ENCODE peak calls at places on chromosomes 6 and 20, in seven cellular contexts. H is A549, C is uterus, R is body of pancreas, S is K562, U is IMR-90, J is HCT116. A is an unnamed sample.

GRCh38 chr6:100262086-100262485 is 202.6 kb downstream of the SIM1 start:
- DNase-seq in J (no peak), U (no peak), S (no peak), C (no peak), H (no peak), R (no peak), A (no peak)

GRCh38 chr20:23160536-23161243 is 74.6 kb upstream of the CD93 start:
- DNase-seq in S (no peak), R (no peak), J (no peak), H (no peak), U (no peak), C (no peak), A (no peak)

GRCh38 chr6:105320766-105321165 is 82.1 kb downstream of the PREP start:
- DNase-seq in H (no peak), U (no peak), R (no peak), S (no peak), C (no peak), J (no peak), A (no peak)

GRCh38 chr6:110645685-110646418 is 169.4 kb downstream of the CDK19 start:
- DNase-seq in U (no peak), C (no peak), S (no peak), J (no peak), H (no peak), R (no peak), A (no peak)

GRCh38 chr6:167229586-167229985 is 61.5 kb upstream of the UNC93A start:
- DNase-seq in C (no peak), H (no peak), J (no peak), S (no peak), U (no peak), R (no peak), A (no peak)

GRCh38 chr6:165605901-165606739 is 56.9 kb downstream of the PDE10A start:
- DNase-seq in J (no peak), U (no peak), R (no peak), S (no peak), C (no peak), H (no peak), A (no peak)

GRCh38 chr6:170403451-170403850 is 96.9 kb downstream of the FAM120B start:
- DNase-seq in H (no peak), C (no peak), S (no peak), U (peak), R (no peak), J (no peak), A (no peak)

GRCh38 chr6:144145546-144145945 is 4.8 kb upstream of the STX11 start:
- DNase-seq in C (no peak), R (no peak), J (no peak), H (no peak), U (peak), S (no peak), A (no peak)

GRCh38 chr6:89611666-89612065 is 26.9 kb downstream of the LYRM2 start:
- DNase-seq in H (no peak), S (no peak), J (no peak), R (no peak), U (peak), C (no peak), A (no peak)

GRCh38 chr6:150322452-150322851 is 46.4 kb upstream of the IYD start:
- DNase-seq in R (no peak), H (no peak), S (no peak), U (no peak), C (no peak), J (no peak), A (no peak)

GRCh38 chr6:136288566-136289326 is 900 bp downstream of the BCLAF1 start:
- DNase-seq in J (peak), U (peak), C (peak), S (peak), H (peak), R (peak), A (peak)

GRCh38 chr6:120363429-120363828 is 970.9 kb downstream of the TBC1D32 start:
- DNase-seq in H (no peak), R (no peak), J (no peak), C (no peak), U (no peak), S (no peak), A (no peak)

GRCh38 chr6:140462495-140463311 is 1088.3 kb upstream of the CITED2 start:
- DNase-seq in J (peak), R (peak), H (no peak), S (no peak), C (no peak), U (peak), A (no peak)

GRCh38 chr6:89140347-89141159 is 5.3 kb upstream of the PM20D2 start:
- DNase-seq in J (no peak), R (no peak), U (peak), S (no peak), H (peak), C (no peak), A (no peak)

GRCh38 chr6:111996159-111996558 is 57.7 kb upstream of the CCN6 start:
- DNase-seq in S (no peak), J (no peak), U (no peak), H (no peak), C (no peak), R (no peak), A (no peak)

GRCh38 chr6:128981716-128982115 is 98.8 kb downstream of the LAMA2 start:
- DNase-seq in R (no peak), U (no peak), S (no peak), H (no peak), C (no peak), J (no peak), A (no peak)

GRCh38 chr20:50788045-50788867 is 6.6 kb upstream of the BCAS4 start:
- DNase-seq in J (peak), H (peak), C (peak), R (peak), S (no peak), U (peak), A (no peak)

GRCh38 chr20:59082981-59083380 is 40.4 kb upstream of the PRELID3B start:
- DNase-seq in R (no peak), S (no peak), H (peak), C (no peak), J (no peak), U (peak), A (no peak)

GRCh38 chr6:100879317-100879716 is 1.8 kb downstream of the ASCC3 start:
- DNase-seq in H (no peak), R (no peak), J (no peak), S (no peak), U (no peak), C (no peak), A (no peak)

GRCh38 chr6:30876039-30876730 is 8.1 kb upstream of the DDR1 start:
- DNase-seq in U (peak), C (peak), H (no peak), J (peak), S (no peak), R (peak), A (no peak)

GRCh38 chr6:1614767-1615650 is 5.3 kb downstream of the FOXC1 start:
- DNase-seq in U (no peak), H (no peak), S (no peak), J (no peak), R (no peak), C (no peak), A (no peak)

GRCh38 chr6:125867483-125867935 is 76.7 kb downstream of the NCOA7 start:
- DNase-seq in H (peak), U (peak), S (no peak), C (no peak), R (no peak), J (peak), A (no peak)

GRCh38 chr6:32439708-32440214 is at the start of gene HLA-DRA:
- DNase-seq in R (no peak), J (peak), U (peak), C (no peak), H (peak), S (peak), A (peak)

GRCh38 chr20:17898548-17898994 is 70.0 kb downstream of the SNX5 start:
- DNase-seq in C (peak), J (peak), S (peak), H (peak), R (peak), U (peak), A (peak)

GRCh38 chr6:50853924-50854323 is 35.3 kb downstream of the TFAP2B start:
- DNase-seq in J (no peak), C (no peak), R (no peak), S (no peak), U (no peak), H (no peak), A (no peak)

GRCh38 chr6:4732691-4733315 is 43.4 kb upstream of the CDYL start:
- DNase-seq in H (peak), S (peak), U (peak), C (peak), J (peak), R (peak), A (peak)

GRCh38 chr20:60048634-60049578 is 90.7 kb downstream of the CDH26 start:
- DNase-seq in C (no peak), J (no peak), U (no peak), H (no peak), R (no peak), S (peak), A (peak)

DNA sequence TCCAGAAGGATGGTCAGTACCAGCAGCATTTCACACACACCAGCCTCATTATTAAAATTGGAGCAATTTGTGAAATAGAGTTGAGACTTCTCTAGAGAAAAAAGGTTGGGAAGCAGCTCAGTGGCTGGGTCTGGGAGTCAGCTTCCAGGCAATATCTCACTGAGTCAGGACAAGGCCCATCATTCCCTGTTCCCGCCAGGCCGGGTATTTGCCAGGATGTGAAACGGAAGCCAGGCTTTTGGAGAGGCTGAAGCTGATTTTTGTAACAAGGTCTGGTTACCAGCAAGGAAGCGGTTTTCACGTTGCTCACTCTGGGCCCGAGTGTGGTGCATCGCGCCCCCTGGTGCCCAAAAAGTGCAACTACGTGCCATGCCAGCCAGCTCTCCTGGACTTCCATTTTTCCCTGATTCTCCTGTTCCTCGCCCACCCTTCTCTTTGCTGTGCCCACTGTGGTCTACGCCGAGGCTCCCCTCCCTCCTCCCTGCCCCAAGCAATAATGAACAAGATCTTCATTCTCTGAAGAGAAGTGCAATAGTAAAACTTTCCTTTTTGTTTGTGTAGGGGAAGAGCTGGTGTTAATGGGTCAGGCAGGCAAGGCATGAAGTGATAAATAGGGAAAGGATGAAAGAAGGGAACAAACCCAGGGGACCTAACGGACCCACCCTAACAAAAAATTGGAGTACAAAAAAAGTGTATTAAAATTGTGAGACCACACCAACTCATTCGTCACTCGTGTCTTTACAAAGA is 67.1 kb downstream of the ZBTB2 start:
- DNase-seq in C (peak), H (peak), R (peak), S (peak), J (peak), U (peak), A (peak)
- TF ChIP-seq POLR2A in C (no peak), H (no peak), R (no peak), S (no peak), J (no peak), U (no peak), A (no peak)

DNA sequence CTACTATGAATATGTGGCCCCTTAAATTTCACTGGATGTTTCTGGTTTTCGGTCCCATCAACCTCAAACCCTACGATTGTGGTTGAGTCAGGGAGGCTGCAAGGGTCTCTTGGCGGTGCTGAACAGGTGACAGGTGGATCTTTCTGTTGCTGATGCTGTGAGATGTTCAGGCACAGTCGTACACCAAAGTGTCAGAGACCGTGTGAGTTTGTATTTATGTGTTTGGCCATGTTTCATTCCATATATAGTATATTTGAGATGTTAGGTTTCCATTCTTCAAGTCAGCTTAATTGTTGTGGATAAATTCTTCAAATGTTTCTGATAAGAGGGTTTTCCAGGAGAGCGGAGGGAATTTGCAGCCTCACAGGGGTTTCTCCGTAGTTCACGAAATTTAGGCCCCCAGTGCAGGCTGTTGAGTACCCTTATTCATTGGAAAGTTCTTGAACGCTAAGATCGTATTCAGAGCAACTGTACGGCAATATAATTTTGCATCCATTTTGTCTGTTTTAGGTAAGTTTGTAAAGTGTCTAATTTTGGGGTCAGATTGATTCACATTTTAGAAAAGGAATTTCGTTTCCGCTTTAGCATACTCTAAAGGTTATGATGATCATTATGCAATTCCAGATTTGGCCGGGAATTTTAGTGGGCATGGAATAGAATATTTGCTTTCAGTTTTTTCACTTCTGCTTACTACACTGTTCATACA is 1.2 kb downstream of the TAB2 start:
- DNase-seq in J (no peak), H (no peak), S (no peak), C (no peak), U (no peak), R (no peak), A (peak)
- TF ChIP-seq POLR2A in J (no peak), H (no peak), S (no peak), C (no peak), U (no peak), R (no peak), A (no peak)

GRCh38 chr6:7052441-7052936 is 55.3 kb upstream of the RREB1 start:
- DNase-seq in S (no peak), H (no peak), J (no peak), C (peak), U (peak), R (peak), A (peak)

GRCh38 chr6:7053125-7053784 is 54.5 kb upstream of the RREB1 start:
- DNase-seq in J (no peak), U (no peak), R (no peak), H (no peak), S (no peak), C (no peak), A (peak)

GRCh38 chr6:7060769-7061516 is 46.8 kb upstream of the RREB1 start:
- DNase-seq in H (no peak), J (peak), R (no peak), U (no peak), S (no peak), C (no peak), A (no peak)

GRCh38 chr6:7062445-7063162 is 45.2 kb upstream of the RREB1 start:
- DNase-seq in U (no peak), C (no peak), J (no peak), H (no peak), R (peak), S (no peak), A (no peak)

GRCh38 chr6:7058250-7058923 is 49.4 kb upstream of the RREB1 start:
- DNase-seq in H (peak), U (peak), S (peak), R (peak), C (no peak), J (peak), A (peak)
- TF ChIP-seq POLR2A in H (no peak), U (no peak), S (peak), R (peak), C (no peak), J (peak), A (peak)

GRCh38 chr6:26521485-26522391 is 16.4 kb upstream of the HMGN4 start:
- DNase-seq in U (peak), H (peak), R (peak), C (peak), J (no peak), S (peak), A (peak)
- TF ChIP-seq POLR2A in U (peak), H (peak), R (peak), C (no peak), J (no peak), S (peak), A (peak)

GRCh38 chr20:25369971-25370370 is 20.7 kb downstream of the ABHD12 start:
- DNase-seq in S (no peak), U (no peak), R (no peak), H (no peak), C (no peak), J (no peak), A (no peak)

GRCh38 chr20:25364879-25365699 is 25.5 kb downstream of the ABHD12 start:
- DNase-seq in C (no peak), R (no peak), J (no peak), H (no peak), S (no peak), U (no peak), A (no peak)

GRCh38 chr20:25372584-25373336 is 17.9 kb downstream of the ABHD12 start:
- DNase-seq in C (no peak), H (peak), J (no peak), R (no peak), S (no peak), U (peak), A (no peak)

GRCh38 chr20:25369529-25369928 is 21.1 kb downstream of the ABHD12 start:
- DNase-seq in U (no peak), S (no peak), J (no peak), C (no peak), H (no peak), R (no peak), A (no peak)

DNA sequence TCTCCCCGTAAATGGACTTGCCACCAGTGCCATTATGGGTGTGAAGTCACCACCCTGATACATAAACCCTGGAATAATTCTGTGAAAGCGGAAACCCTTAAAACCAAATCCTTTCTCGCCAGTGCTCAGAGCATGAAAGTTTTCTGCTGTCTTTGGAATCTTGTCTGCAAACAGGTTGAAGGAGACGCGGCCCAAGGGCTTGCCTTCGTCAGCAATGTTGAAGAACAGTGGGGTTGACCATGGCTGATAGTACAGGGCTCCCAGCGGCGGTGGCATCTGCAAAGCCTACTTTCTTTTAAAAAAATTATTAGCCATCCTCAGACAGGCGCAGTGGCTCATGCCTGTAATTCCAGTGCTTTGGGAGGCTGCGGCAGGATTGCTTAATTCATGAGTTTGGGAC is 22.1 kb downstream of the ABHD12 start:
- DNase-seq in R (no peak), S (no peak), H (no peak), C (no peak), J (no peak), U (no peak), A (no peak)
- TF ChIP-seq POLR2A in R (no peak), S (no peak), H (no peak), C (no peak), J (no peak), U (no peak), A (no peak)

GRCh38 chr6:133130863-133131262 is 110.3 kb upstream of the EYA4 start:
- DNase-seq in J (peak), C (peak), R (peak), S (no peak), U (peak), H (peak), A (no peak)
- TF ChIP-seq POLR2A in J (no peak), C (no peak), R (no peak), S (no peak), U (no peak), H (no peak), A (no peak)

GRCh38 chr6:21593412-21593926 is at the start of gene SOX4:
- DNase-seq in H (peak), S (peak), J (peak), R (peak), U (peak), C (peak), A (peak)

GRCh38 chr6:21595265-21595950 is 1.9 kb downstream of the SOX4 start:
- DNase-seq in H (peak), C (peak), R (peak), S (no peak), U (no peak), J (no peak), A (peak)

GRCh38 chr6:21593927-21594421 is 423 bp downstream of the SOX4 start:
- DNase-seq in R (peak), C (peak), H (no peak), S (no peak), U (peak), J (no peak), A (peak)

GRCh38 chr6:21595951-21596378 is 2.4 kb downstream of the SOX4 start:
- DNase-seq in R (no peak), U (no peak), S (no peak), C (peak), J (no peak), H (no peak), A (peak)

GRCh38 chr6:21594427-21595264 is 1.1 kb downstream of the SOX4 start:
- DNase-seq in H (peak), C (peak), R (peak), S (no peak), J (no peak), U (peak), A (peak)
- TF ChIP-seq POLR2A in H (peak), C (no peak), R (peak), S (no peak), J (no peak), U (no peak), A (no peak)

GRCh38 chr6:147081210-147081609 is 123.0 kb upstream of the STXBP5 start:
- DNase-seq in H (no peak), U (no peak), R (no peak), J (peak), C (no peak), S (no peak), A (no peak)
- TF ChIP-seq POLR2A in H (no peak), U (no peak), R (no peak), J (no peak), C (no peak), S (no peak), A (no peak)